ENCODE peak calls at places on chromosome X, in eight cellular contexts. R is lung; Y is substantia nigra; J is A172; D is A549; W is stimulated activated CD8-positive, alpha-beta memory T cell treated with anti-CD3 and anti-CD28 coated beads, Interleukin-4, amount 100 ng/mL, for 1 hour; M is AG10803; H is activated T-cell treated with anti-CD3 and anti-CD28 coated beads, Interleukin-2, amount 50 U/mL, for 72 hours. S is an unnamed sample.
A peak's percentile ranks its signal among the peaks of the same experiment; 100 is the strongest.

GRCh38 chrX:2500091-2500680 is 590 bp downstream of the DHRSX start:
- DNase-seq in R (no peak), Y (no peak), J (peak; percentile 57), D (peak; percentile 62), W (no peak), M (peak; percentile 64), H (peak; percentile 27), S (no peak)

GRCh38 chrX:14676431-14676830 is 147.1 kb downstream of the GLRA2 start:
- DNase-seq in R (no peak), Y (no peak), J (no peak), D (no peak), W (no peak), M (no peak), H (no peak), S (no peak)

GRCh38 chrX:13750204-13750603 is 15.7 kb downstream of the OFD1 start:
- DNase-seq in R (no peak), Y (no peak), J (peak; percentile 59), D (peak; percentile 46), W (no peak), M (peak; percentile 20), H (no peak), S (peak; percentile 13)

GRCh38 chrX:152632445-152633097 is 5.1 kb upstream of the GABRQ start:
- DNase-seq in R (peak; percentile 58), Y (peak; percentile 13), J (peak; percentile 37), D (peak; percentile 14), W (no peak), M (peak; percentile 22), H (peak; percentile 49), S (peak; percentile 16)

GRCh38 chrX:30220646-30221045 is 5.3 kb downstream of the MAGEB2 start:
- DNase-seq in R (no peak), Y (no peak), J (no peak), D (no peak), W (no peak), M (no peak), H (no peak), S (no peak)

GRCh38 chrX:99301990-99302389 is 1108.1 kb downstream of the PCDH19 start:
- DNase-seq in R (no peak), Y (no peak), J (peak; percentile 0), D (no peak), W (no peak), M (no peak), H (no peak), S (no peak)

GRCh38 chrX:105464611-105465010 is 244.1 kb upstream of the TEX13A start:
- DNase-seq in R (no peak), Y (no peak), J (no peak), D (no peak), W (no peak), M (no peak), H (no peak), S (no peak)

GRCh38 chrX:121308276-121308805 is 260.9 kb downstream of the GLUD2 start:
- DNase-seq in R (no peak), Y (peak; percentile 1), J (peak; percentile 30), D (peak; percentile 4), W (no peak), M (peak; percentile 73), H (peak; percentile 78), S (peak; percentile 10)

GRCh38 chrX:54826598-54826997 is 19.1 kb downstream of the MAGED2 start:
- DNase-seq in R (no peak), Y (no peak), J (no peak), D (no peak), W (no peak), M (peak; percentile 15), H (no peak), S (no peak)

GRCh38 chrX:56975611-56976010 is 19.7 kb downstream of the SPIN3 start:
- DNase-seq in R (no peak), Y (no peak), J (no peak), D (no peak), W (no peak), M (peak; percentile 5), H (no peak), S (no peak)

GRCh38 chrX:55777596-55777995 is 60.0 kb downstream of the RRAGB start:
- DNase-seq in R (no peak), Y (no peak), J (no peak), D (no peak), W (no peak), M (no peak), H (no peak), S (no peak)

GRCh38 chrX:150522494-150522893 is 45.9 kb upstream of the MTM1 start:
- DNase-seq in R (no peak), Y (no peak), J (no peak), D (no peak), W (no peak), M (no peak), H (no peak), S (no peak)

GRCh38 chrX:123833387-123833786 is 26.5 kb upstream of the XIAP start:
- DNase-seq in R (peak; percentile 54), Y (peak; percentile 3), J (peak; percentile 33), D (peak; percentile 68), W (peak; percentile 26), M (no peak), H (peak; percentile 57), S (peak; percentile 50)

GRCh38 chrX:14505648-14506047 is 23.7 kb upstream of the GLRA2 start:
- DNase-seq in R (no peak), Y (no peak), J (no peak), D (no peak), W (no peak), M (no peak), H (no peak), S (no peak)

GRCh38 chrX:17082831-17083230 is 136.4 kb downstream of the REPS2 start:
- DNase-seq in R (no peak), Y (no peak), J (peak; percentile 52), D (peak; percentile 44), W (no peak), M (peak; percentile 4), H (no peak), S (peak; percentile 0)

GRCh38 chrX:10636337-10636736 is 16.0 kb upstream of the MID1 start:
- DNase-seq in R (peak; percentile 32), Y (peak; percentile 4), J (peak; percentile 74), D (peak; percentile 71), W (no peak), M (peak; percentile 59), H (no peak), S (peak; percentile 59)

GRCh38 chrX:106932492-106932923 is 12.3 kb downstream of the CLDN2 start:
- DNase-seq in R (no peak), Y (no peak), J (no peak), D (peak; percentile 31), W (no peak), M (peak; percentile 13), H (no peak), S (no peak)